ENCODE peak calls at places on chromosomes 13 and 19, in eight cellular contexts. K, W, N, P, Y, D, G and I are unnamed samples.

GRCh38 chr19:7888145-7888825 is at the start of gene LRRC8E:
- DNase-seq in G (peak), P (no peak), Y (no peak), K (peak), N (peak), D (peak), W (peak), I (no peak)

GRCh38 chr13:110042253-110042652 is 255.9 kb upstream of the IRS2 start:
- DNase-seq in D (no peak), K (no peak), P (no peak), W (no peak), N (no peak), G (no peak), Y (no peak), I (no peak)

GRCh38 chr19:51361228-51361627 is 5.0 kb downstream of the ETFB start:
- DNase-seq in K (no peak), P (no peak), G (no peak), Y (no peak), N (no peak), W (no peak), D (no peak), I (no peak)

GRCh38 chr13:32164622-32165268 is 133.2 kb downstream of the FRY start:
- DNase-seq in Y (peak), G (no peak), W (peak), D (no peak), K (peak), N (no peak), P (no peak), I (no peak)

GRCh38 chr19:50046649-50047503 is 21.1 kb downstream of the ZNF473 start:
- DNase-seq in W (peak), N (peak), P (peak), Y (no peak), K (peak), D (no peak), G (peak), I (peak)

GRCh38 chr13:32545083-32545482 is 6.5 kb upstream of the N4BP2L2 start:
- DNase-seq in W (no peak), N (no peak), P (no peak), Y (no peak), D (no peak), K (no peak), G (no peak), I (no peak)

GRCh38 chr13:23722726-23723453 is 152.7 kb downstream of the TNFRSF19 start:
- DNase-seq in G (no peak), P (no peak), N (no peak), Y (no peak), K (no peak), W (no peak), D (no peak), I (no peak)

GRCh38 chr19:39188960-39189359 is 7.8 kb upstream of the NCCRP1 start:
- DNase-seq in W (no peak), Y (no peak), G (no peak), N (no peak), P (no peak), K (no peak), D (no peak), I (no peak)

GRCh38 chr13:32142956-32143375 is 111.4 kb downstream of the FRY start:
- DNase-seq in P (no peak), Y (no peak), W (peak), N (no peak), G (no peak), D (no peak), K (peak), I (no peak)

GRCh38 chr19:49809155-49809986 is 3.7 kb downstream of the FUZ start:
- DNase-seq in Y (no peak), K (peak), D (peak), P (peak), N (peak), G (peak), W (peak), I (peak)

GRCh38 chr13:112795277-112795676 is 105.4 kb downstream of the ATP11A start:
- DNase-seq in Y (no peak), K (no peak), W (no peak), G (no peak), D (no peak), N (peak), P (no peak), I (no peak)

GRCh38 chr19:56597696-56598095 is 2.6 kb downstream of the ZNF71 start:
- DNase-seq in D (no peak), Y (no peak), G (no peak), N (no peak), P (no peak), W (no peak), K (no peak), I (no peak)

GRCh38 chr13:111531505-111531904 is 211.1 kb downstream of the TEX29 start:
- DNase-seq in N (no peak), Y (no peak), G (no peak), D (no peak), P (no peak), K (peak), W (no peak), I (no peak)

GRCh38 chr13:112888238-112889111 is 80.5 kb upstream of the MCF2L start:
- DNase-seq in Y (no peak), D (no peak), W (no peak), G (no peak), N (no peak), P (no peak), K (no peak), I (no peak)

GRCh38 chr19:45468159-45468651 is 409 bp downstream of the FOSB start:
- DNase-seq in K (no peak), N (peak), P (peak), Y (no peak), G (peak), W (no peak), D (peak), I (peak)

GRCh38 chr19:47377801-47378200 is 28.7 kb downstream of the DHX34 start:
- DNase-seq in K (no peak), G (no peak), Y (no peak), P (no peak), W (no peak), D (no peak), N (no peak), I (no peak)

GRCh38 chr13:99792079-99792921 is 179.3 kb downstream of the ZIC5 start:
- DNase-seq in P (no peak), W (no peak), Y (no peak), G (no peak), D (no peak), K (no peak), N (no peak), I (no peak)

GRCh38 chr13:77741587-77741972 is 44.1 kb downstream of the SLAIN1 start:
- DNase-seq in D (no peak), P (no peak), N (no peak), Y (no peak), K (no peak), W (no peak), G (no peak), I (no peak)

GRCh38 chr13:74443623-74444022 is 309.4 kb upstream of the KLF12 start:
- DNase-seq in Y (no peak), P (no peak), K (peak), N (no peak), W (no peak), D (no peak), G (no peak), I (no peak)

GRCh38 chr13:26471807-26472206 is 85.7 kb upstream of the WASF3 start:
- DNase-seq in G (no peak), K (no peak), P (no peak), Y (no peak), W (no peak), N (no peak), D (no peak), I (no peak)

GRCh38 chr13:81916471-81916870 is 1575.5 kb upstream of the SPRY2 start:
- DNase-seq in K (no peak), D (no peak), G (no peak), N (no peak), W (no peak), P (no peak), Y (no peak), I (no peak)
- TF ChIP-seq EP300 in K (no peak), D (no peak), G (no peak), N (no peak), W (no peak), P (no peak), Y (no peak), I (no peak)

GRCh38 chr19:17303940-17304267 is 679 bp upstream of the ABHD8 start:
- DNase-seq in W (no peak), Y (no peak), D (no peak), G (no peak), N (no peak), P (no peak), K (no peak), I (no peak)
- H3K4me3 ChIP-seq in W (no peak), Y (no peak), D (peak), G (no peak), N (no peak), P (peak), K (no peak), I (no peak)

DNA sequence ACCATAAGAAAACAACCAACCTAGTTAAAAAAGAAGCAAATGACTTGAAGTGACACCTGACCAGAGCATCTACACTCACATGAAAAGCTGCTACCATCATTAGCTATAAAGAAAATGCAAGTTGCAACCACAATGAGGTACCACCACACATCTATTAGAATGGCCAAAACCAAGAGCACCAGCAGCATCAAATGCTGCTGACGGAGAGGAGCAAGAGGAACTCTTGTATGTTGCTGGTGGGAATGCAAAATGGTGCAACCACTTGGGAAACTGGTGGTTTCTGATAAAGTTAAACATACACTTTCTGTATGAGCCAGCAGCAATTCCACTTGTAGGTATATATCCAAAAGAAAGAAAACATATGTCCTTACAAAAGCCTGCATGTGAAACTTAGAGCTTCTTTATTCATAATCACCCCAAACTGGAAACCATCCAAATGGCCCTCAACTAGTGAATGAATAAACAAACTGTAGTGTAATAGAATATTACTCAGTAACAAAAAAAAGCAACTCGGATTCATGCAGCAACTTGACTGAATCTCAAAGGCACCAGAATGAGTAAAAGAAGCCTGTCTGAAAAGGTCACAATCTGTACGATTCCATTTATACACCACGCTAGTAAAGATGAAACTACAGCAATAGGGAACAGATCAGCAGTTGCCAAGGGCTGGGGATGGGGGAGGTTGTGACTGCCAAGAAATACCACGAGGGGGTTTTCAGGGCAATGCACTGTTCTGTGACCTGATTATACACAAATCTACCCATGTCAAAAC is 60.9 kb upstream of the RANBP3 start:
- DNase-seq in D (no peak), K (no peak), Y (peak), N (no peak), P (no peak), G (no peak), W (no peak), I (no peak)
- TF ChIP-seq EP300 in D (no peak), K (no peak), Y (peak), N (no peak), P (no peak), G (no peak), W (no peak), I (no peak)

DNA sequence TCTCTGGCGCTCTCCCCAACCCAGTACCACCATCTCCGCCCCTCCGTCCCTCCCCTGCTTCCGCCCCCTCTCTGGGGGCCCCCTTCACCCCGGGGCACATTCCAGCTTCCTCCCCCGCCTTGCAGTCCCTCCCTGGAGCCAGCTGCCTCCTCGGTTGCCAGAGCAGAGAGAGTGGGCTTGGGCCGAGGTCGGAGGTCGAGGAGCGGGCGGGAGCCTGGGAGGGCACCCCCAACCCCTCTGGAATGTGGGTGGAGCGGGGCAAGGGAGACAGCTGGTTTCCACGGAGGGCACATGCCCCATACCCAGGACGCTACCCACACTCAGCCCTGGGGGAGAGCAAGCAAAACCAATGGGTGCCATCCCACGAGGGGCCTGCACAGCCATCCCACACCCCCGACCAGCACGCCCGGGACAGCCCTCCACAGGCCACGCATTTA is 6.4 kb upstream of the CIRBP start:
- DNase-seq in P (no peak), K (no peak), Y (no peak), D (peak), W (no peak), G (peak), N (no peak), I (no peak)
- H3K4me3 ChIP-seq in P (no peak), K (peak), Y (peak), D (no peak), W (no peak), G (peak), N (no peak), I (no peak)

GRCh38 chr13:44920013-44920412 is 69.3 kb downstream of the NUFIP1 start:
- DNase-seq in Y (no peak), P (no peak), N (no peak), K (no peak), G (no peak), D (no peak), W (no peak), I (no peak)
- TF ChIP-seq EP300 in Y (no peak), P (no peak), N (no peak), K (no peak), G (no peak), D (no peak), W (no peak), I (no peak)

GRCh38 chr19:53057904-53058579 is 13.5 kb downstream of the ERVV-2 start:
- DNase-seq in Y (no peak), G (no peak), K (no peak), D (no peak), W (peak), N (no peak), P (no peak), I (no peak)
- H3K4me3 ChIP-seq in Y (no peak), G (no peak), K (no peak), D (no peak), W (peak), N (no peak), P (no peak), I (peak)

GRCh38 chr19:33458807-33459206 is 62.8 kb downstream of the PEPD start:
- DNase-seq in Y (no peak), P (no peak), W (no peak), D (no peak), K (no peak), N (no peak), G (no peak), I (peak)

GRCh38 chr19:33456845-33457220 is 64.8 kb downstream of the PEPD start:
- DNase-seq in G (no peak), N (no peak), P (no peak), D (no peak), K (no peak), Y (no peak), W (no peak), I (peak)

GRCh38 chr19:33458171-33458633 is 63.4 kb downstream of the PEPD start:
- DNase-seq in N (no peak), D (no peak), Y (no peak), P (no peak), K (no peak), W (no peak), G (no peak), I (no peak)

GRCh38 chr19:33459220-33459619 is 62.4 kb downstream of the PEPD start:
- DNase-seq in P (no peak), Y (no peak), N (no peak), D (no peak), G (no peak), W (peak), K (no peak), I (peak)

GRCh38 chr19:33456076-33456844 is 65.3 kb downstream of the PEPD start:
- DNase-seq in Y (no peak), P (no peak), D (no peak), N (no peak), K (no peak), G (no peak), W (no peak), I (peak)
- TF ChIP-seq EP300 in Y (no peak), P (no peak), D (no peak), N (no peak), K (no peak), G (no peak), W (no peak), I (no peak)

DNA sequence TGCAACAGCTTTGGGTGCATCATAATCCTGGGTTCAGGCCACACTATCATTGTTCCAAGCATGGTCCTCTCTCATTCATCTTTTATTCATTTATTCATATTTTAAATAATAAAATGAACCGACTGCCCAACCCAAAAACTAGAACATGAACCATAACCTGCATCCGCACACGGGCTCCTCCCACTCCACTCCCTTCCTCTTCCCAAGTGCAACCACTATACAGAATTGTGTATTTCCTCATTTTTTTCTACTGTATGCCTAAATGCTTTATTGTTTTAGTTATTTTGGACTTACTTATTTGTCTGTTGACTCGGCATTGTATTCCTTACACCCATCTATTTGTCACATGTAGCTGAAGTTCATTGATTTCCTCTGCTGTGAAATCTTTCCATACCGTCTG is 30.7 kb upstream of the POMP start:
- DNase-seq in P (no peak), D (no peak), N (no peak), G (no peak), W (no peak), K (no peak), Y (no peak), I (no peak)
- H3K4me3 ChIP-seq in P (no peak), D (no peak), N (no peak), G (no peak), W (no peak), K (no peak), Y (no peak), I (no peak)

GRCh38 chr13:36543671-36544070 is 111.4 kb downstream of the CCNA1 start:
- DNase-seq in Y (no peak), G (no peak), W (no peak), N (no peak), P (no peak), K (no peak), D (no peak), I (no peak)
- TF ChIP-seq EP300 in Y (no peak), G (no peak), W (no peak), N (no peak), P (no peak), K (no peak), D (no peak), I (no peak)

GRCh38 chr19:15913830-15914229 is 16.0 kb upstream of the CYP4F2 start:
- DNase-seq in K (no peak), G (no peak), N (no peak), Y (no peak), D (no peak), P (no peak), W (no peak), I (no peak)

GRCh38 chr19:15913384-15913783 is 15.5 kb upstream of the CYP4F2 start:
- DNase-seq in D (no peak), P (no peak), N (peak), K (no peak), Y (no peak), W (no peak), G (no peak), I (no peak)

GRCh38 chr19:15915109-15915508 is 17.2 kb upstream of the CYP4F2 start:
- DNase-seq in Y (no peak), W (no peak), P (no peak), D (no peak), K (no peak), G (no peak), N (no peak), I (no peak)

GRCh38 chr19:15911599-15912237 is 13.8 kb upstream of the CYP4F2 start:
- DNase-seq in Y (no peak), K (no peak), N (peak), G (no peak), W (no peak), D (no peak), P (no peak), I (no peak)
- H3K4me3 ChIP-seq in Y (no peak), K (no peak), N (no peak), G (no peak), W (no peak), D (no peak), P (no peak), I (no peak)